ENCODE peak calls at places on chromosomes 4 and X, in four cellular contexts. O, Q, I and A are unnamed samples. For H3K4me1, the result is how much of the 10 kb centered on the place peaks cover.

GRCh38 chr4:128528793-128529553 is 241.4 kb upstream of the PGRMC2 start:
- DNase-seq in O (no peak), Q (peak), I (peak), A (peak)

GRCh38 chr4:150818661-150819060 is 196.4 kb downstream of the LRBA start:
- DNase-seq in O (no peak), Q (no peak), I (no peak), A (no peak)

GRCh38 chrX:11129546-11129945 is 18.4 kb downstream of the HCCS start:
- DNase-seq in O (no peak), Q (no peak), I (peak), A (no peak)

GRCh38 chr4:47101453-47101852 is 70.1 kb downstream of the GABRB1 start:
- DNase-seq in O (no peak), Q (no peak), I (no peak), A (no peak)

GRCh38 chr4:47668810-47669408 is 169.0 kb downstream of the CORIN start:
- DNase-seq in O (no peak), Q (no peak), I (peak), A (no peak)

GRCh38 chrX:129959493-129959832 is 23.0 kb upstream of the BCORL1 start:
- DNase-seq in O (no peak), Q (no peak), I (peak), A (no peak)

GRCh38 chr4:3022651-3023050 is 51.7 kb downstream of the HTT-AS start:
- DNase-seq in O (no peak), Q (no peak), I (no peak), A (no peak)

GRCh38 chr4:188399834-188400233 is 260.6 kb downstream of the TRIML1 start:
- DNase-seq in O (no peak), Q (no peak), I (peak), A (no peak)

GRCh38 chr4:26220704-26221103 is 100.1 kb upstream of the RBPJ start:
- DNase-seq in O (no peak), Q (no peak), I (no peak), A (no peak)

GRCh38 chrX:133229361-133229760 is 11.2 kb upstream of the TFDP3 start:
- DNase-seq in O (no peak), Q (no peak), I (no peak), A (no peak)

GRCh38 chr4:185383451-185383850 is 12.3 kb downstream of the LRP2BP start:
- DNase-seq in O (no peak), Q (no peak), I (no peak), A (no peak)

GRCh38 chr4:100986360-100986868 is 360.9 kb downstream of the PPP3CA start:
- DNase-seq in O (peak), Q (no peak), I (peak), A (no peak)

GRCh38 chr4:121879135-121879534 is 8.9 kb upstream of the BBS7 start:
- DNase-seq in O (no peak), Q (no peak), I (no peak), A (no peak)

GRCh38 chrX:49951524-49952193 is 29.3 kb downstream of the CLCN5 start:
- DNase-seq in O (no peak), Q (no peak), I (no peak), A (no peak)

GRCh38 chr4:108203377-108203776 is 34.6 kb upstream of the LEF1 start:
- DNase-seq in O (no peak), Q (no peak), I (no peak), A (no peak)

DNA sequence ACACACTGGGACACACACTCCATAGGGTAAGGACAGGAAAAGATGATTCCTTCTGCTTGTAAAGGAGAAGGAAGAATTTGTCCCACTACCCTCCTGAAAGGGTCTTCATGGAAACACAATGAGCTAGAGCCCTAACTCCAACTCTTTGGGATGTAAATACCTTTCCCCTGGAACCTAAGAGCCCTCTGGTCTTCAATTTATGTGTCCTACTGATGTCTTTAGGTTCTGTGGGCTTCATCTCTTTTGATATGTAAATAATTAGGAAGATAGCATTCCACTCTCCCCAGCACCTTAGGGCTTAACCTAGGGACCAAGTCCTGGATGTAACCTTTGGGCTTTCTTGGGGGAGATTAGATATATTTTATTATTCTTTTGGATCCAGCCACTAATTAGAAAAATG is 38.3 kb downstream of the PF4 start:
- DNase-seq in O (no peak), Q (no peak), I (peak), A (no peak)
- H3K4me3 ChIP-seq in O (no peak), Q (no peak), I (peak), A (no peak)

DNA sequence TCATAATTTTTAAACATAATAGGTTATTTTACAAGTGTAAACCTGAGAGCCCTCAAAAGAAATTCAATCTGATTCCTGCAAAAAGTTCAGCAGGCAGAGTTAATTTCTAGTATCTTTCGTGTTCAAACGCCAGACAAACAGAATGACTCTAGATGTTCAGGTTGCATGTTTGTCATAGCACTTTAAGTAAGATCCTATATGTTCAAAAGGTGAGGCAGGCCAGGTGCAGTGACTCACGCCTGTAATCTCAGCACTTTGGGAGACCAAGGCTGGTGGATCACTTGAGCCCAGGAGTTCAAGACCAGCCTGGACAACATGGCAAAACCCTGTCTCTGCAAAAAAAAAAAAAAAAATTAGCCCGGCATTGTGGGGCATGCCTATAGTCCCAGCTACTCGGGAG is 1.1 kb upstream of the RASSF6 start:
- DNase-seq in O (no peak), Q (no peak), I (no peak), A (no peak)
- H3K4me1 ChIP-seq in O (under half), Q (under half), I (under half), A (under half)

GRCh38 chr4:139986621-139987510 is 167.1 kb downstream of the MAML3 start:
- DNase-seq in O (no peak), Q (no peak), I (no peak), A (no peak)

GRCh38 chr4:139986108-139986507 is 167.9 kb downstream of the MAML3 start:
- DNase-seq in O (no peak), Q (no peak), I (no peak), A (no peak)

GRCh38 chr4:139984459-139984858 is 169.5 kb downstream of the MAML3 start:
- DNase-seq in O (no peak), Q (no peak), I (no peak), A (no peak)

DNA sequence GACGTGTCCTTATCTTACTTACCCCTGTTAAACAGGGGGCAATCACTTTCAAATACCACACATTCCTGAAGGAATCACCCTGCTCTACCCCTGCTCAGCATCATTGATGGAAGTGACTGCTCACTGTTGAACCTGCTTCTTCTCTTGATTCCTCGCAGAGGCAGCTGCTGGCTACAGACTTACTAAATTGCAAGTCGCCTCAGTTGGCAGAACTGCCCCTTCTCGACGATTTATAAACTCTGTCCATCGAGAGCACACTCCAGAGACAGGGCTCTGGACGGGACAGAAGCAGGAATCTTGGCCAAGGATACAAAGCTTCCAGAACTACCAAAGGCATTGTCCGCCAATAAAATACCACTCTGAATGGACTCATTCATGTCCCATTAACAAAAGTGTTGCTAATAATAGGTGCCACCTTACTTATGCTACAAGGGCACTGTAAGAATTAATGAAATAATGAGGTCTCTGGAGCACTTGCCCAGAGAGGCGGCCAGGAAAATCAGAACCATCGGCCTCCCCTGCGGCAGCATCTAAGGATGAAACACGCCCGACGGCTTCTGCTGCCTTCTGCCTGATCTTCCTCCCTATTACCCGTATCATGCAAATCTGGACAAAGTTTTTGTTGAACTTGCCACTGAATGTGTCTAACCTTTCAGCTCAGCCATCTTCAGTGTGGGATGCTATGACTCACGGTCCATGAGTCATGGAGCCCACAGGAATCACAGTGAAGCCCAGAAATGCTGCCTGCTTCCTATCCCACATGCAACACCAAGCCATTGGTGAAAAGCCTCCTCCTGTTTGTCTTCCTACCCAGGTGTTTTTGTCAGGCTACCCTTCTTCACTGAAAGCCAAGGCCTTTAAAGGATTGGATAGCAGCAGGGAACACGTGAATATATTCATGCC is 164.9 kb downstream of the MAML3 start:
- DNase-seq in O (no peak), Q (peak), I (peak), A (peak)
- H3K27ac ChIP-seq in O (no peak), Q (no peak), I (no peak), A (no peak)

GRCh38 chrX:25016938-25017598 is 1.3 kb upstream of the ARX start:
- DNase-seq in O (no peak), Q (no peak), I (no peak), A (no peak)
- H3K4me3 ChIP-seq in O (no peak), Q (no peak), I (peak), A (no peak)

DNA sequence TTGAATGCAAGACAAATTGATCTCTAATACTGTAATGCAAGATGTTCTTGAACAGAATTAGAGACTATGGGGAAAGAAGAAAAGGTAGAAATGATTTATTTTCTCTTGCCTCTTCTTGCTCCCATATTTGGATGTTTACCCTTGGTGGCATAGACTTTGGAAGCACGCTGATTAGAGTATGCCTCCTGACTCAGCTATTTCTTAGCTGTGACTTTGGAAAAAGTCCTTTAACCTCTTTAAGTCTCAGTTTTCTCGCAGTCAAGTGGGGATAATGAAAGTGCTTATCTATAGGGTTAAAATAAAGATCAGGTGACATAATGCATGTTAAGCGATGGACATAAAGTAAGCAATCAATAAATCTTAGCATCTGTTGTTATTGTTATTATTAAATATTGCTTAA is 545.5 kb downstream of the GLUD2 start:
- DNase-seq in O (no peak), Q (no peak), I (no peak), A (no peak)
- H3K4me1 ChIP-seq in O (under half), Q (under half), I (under half), A (under half)

DNA sequence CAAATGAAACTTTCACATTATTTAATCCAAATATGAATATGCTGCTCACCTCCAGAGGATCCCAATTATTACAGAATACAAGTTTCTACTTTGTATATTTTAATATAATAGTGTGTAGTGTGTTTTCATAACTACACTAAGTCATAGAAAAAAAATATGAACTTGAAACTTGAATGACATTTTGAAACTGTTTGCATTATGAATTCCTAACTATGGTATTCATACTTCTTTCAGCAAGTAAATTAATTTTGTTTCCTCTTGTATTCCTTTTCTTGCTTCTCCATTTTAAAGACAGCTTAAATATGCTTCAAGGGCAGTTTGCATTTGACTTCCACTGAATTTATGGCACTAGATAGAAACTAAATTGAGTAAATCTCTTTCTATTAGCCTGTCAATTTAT is 177.1 kb downstream of the BMPR1B start:
- DNase-seq in O (no peak), Q (no peak), I (no peak), A (no peak)
- H3K27ac ChIP-seq in O (no peak), Q (no peak), I (no peak), A (no peak)